ENCODE peak calls at places on chromosome 17, in four cellular contexts. One of them, this sample, is unnamed.

GRCh38 chr17:68512967-68513474 is 791 bp downstream of the PRKAR1A start:
- DNase-seq in lung: no peak
- DNase-seq in heart right ventricle: no peak
- DNase-seq in effector memory CD4-positive, alpha-beta T cell: no peak
- DNase-seq in this sample: no peak

GRCh38 chr17:37742114-37742761 is 2.6 kb downstream of the HNF1B start:
- DNase-seq in lung: no peak
- DNase-seq in heart right ventricle: no peak
- DNase-seq in effector memory CD4-positive, alpha-beta T cell: no peak
- DNase-seq in this sample: no peak

GRCh38 chr17:32801641-32802040 is 75.3 kb downstream of the MYO1D start:
- DNase-seq in lung: no peak
- DNase-seq in heart right ventricle: no peak
- DNase-seq in effector memory CD4-positive, alpha-beta T cell: no peak
- DNase-seq in this sample: no peak

GRCh38 chr17:8359769-8360168 is 16.7 kb downstream of the KRABD2 start:
- DNase-seq in lung: no peak
- DNase-seq in heart right ventricle: no peak
- DNase-seq in effector memory CD4-positive, alpha-beta T cell: no peak
- DNase-seq in this sample: no peak

GRCh38 chr17:60534613-60535157 is 8.6 kb upstream of the APPBP2 start:
- DNase-seq in lung: no peak
- DNase-seq in heart right ventricle: no peak
- DNase-seq in effector memory CD4-positive, alpha-beta T cell: no peak
- DNase-seq in this sample: no peak

GRCh38 chr17:67615011-67615561 is 102.7 kb upstream of the NOL11 start:
- DNase-seq in lung: no peak
- DNase-seq in heart right ventricle: peak
- DNase-seq in effector memory CD4-positive, alpha-beta T cell: no peak
- DNase-seq in this sample: no peak

GRCh38 chr17:5545051-5545987 is 39.0 kb downstream of the NLRP1 start:
- DNase-seq in lung: no peak
- DNase-seq in heart right ventricle: no peak
- DNase-seq in effector memory CD4-positive, alpha-beta T cell: no peak
- DNase-seq in this sample: peak

GRCh38 chr17:43701318-43701743 is 39.6 kb upstream of the MEOX1 start:
- DNase-seq in lung: no peak
- DNase-seq in heart right ventricle: no peak
- DNase-seq in effector memory CD4-positive, alpha-beta T cell: no peak
- DNase-seq in this sample: no peak

GRCh38 chr17:80270836-80271235 is 10.2 kb downstream of the RNF213 start:
- DNase-seq in lung: no peak
- DNase-seq in heart right ventricle: no peak
- DNase-seq in effector memory CD4-positive, alpha-beta T cell: peak
- DNase-seq in this sample: no peak

GRCh38 chr17:6061290-6061689 is 8.9 kb upstream of the WSCD1 start:
- DNase-seq in lung: no peak
- DNase-seq in heart right ventricle: no peak
- DNase-seq in effector memory CD4-positive, alpha-beta T cell: no peak
- DNase-seq in this sample: no peak

GRCh38 chr17:36602030-36602737 is 801 bp downstream of the MRM1 start:
- DNase-seq in lung: no peak
- DNase-seq in heart right ventricle: no peak
- DNase-seq in effector memory CD4-positive, alpha-beta T cell: no peak
- DNase-seq in this sample: no peak

GRCh38 chr17:9189870-9190269 is 168.6 kb downstream of the NTN1 start:
- DNase-seq in lung: no peak
- DNase-seq in heart right ventricle: no peak
- DNase-seq in effector memory CD4-positive, alpha-beta T cell: no peak
- DNase-seq in this sample: no peak

GRCh38 chr17:48021964-48022363 is 15.6 kb downstream of the COPZ2 start:
- DNase-seq in lung: no peak
- DNase-seq in heart right ventricle: no peak
- DNase-seq in effector memory CD4-positive, alpha-beta T cell: no peak
- DNase-seq in this sample: no peak

GRCh38 chr17:38443356-38444026 is 15.2 kb downstream of the ARHGAP23 start:
- DNase-seq in lung: no peak
- DNase-seq in heart right ventricle: no peak
- DNase-seq in effector memory CD4-positive, alpha-beta T cell: no peak
- DNase-seq in this sample: no peak

GRCh38 chr17:33493566-33493965 is 200.5 kb upstream of the ASIC2 start:
- DNase-seq in lung: no peak
- DNase-seq in heart right ventricle: no peak
- DNase-seq in effector memory CD4-positive, alpha-beta T cell: no peak
- DNase-seq in this sample: no peak

GRCh38 chr17:69597898-69598692 is 183.6 kb downstream of the MAP2K6 start:
- DNase-seq in lung: no peak
- DNase-seq in heart right ventricle: no peak
- DNase-seq in effector memory CD4-positive, alpha-beta T cell: no peak
- DNase-seq in this sample: no peak

GRCh38 chr17:28256370-28256769 is 62.6 kb upstream of the TMEM97 start:
- DNase-seq in lung: no peak
- DNase-seq in heart right ventricle: no peak
- DNase-seq in effector memory CD4-positive, alpha-beta T cell: no peak
- DNase-seq in this sample: no peak

GRCh38 chr17:28811594-28812135 is 30.9 kb downstream of the FAM222B start:
- DNase-seq in lung: no peak
- DNase-seq in heart right ventricle: no peak
- DNase-seq in effector memory CD4-positive, alpha-beta T cell: no peak
- DNase-seq in this sample: no peak

GRCh38 chr17:57675988-57676387 is 69.1 kb downstream of the CCDC182 start:
- DNase-seq in lung: peak
- DNase-seq in heart right ventricle: no peak
- DNase-seq in effector memory CD4-positive, alpha-beta T cell: no peak
- DNase-seq in this sample: no peak

GRCh38 chr17:76904116-76904515 is 35.9 kb downstream of the MGAT5B start:
- DNase-seq in lung: no peak
- DNase-seq in heart right ventricle: no peak
- DNase-seq in effector memory CD4-positive, alpha-beta T cell: no peak
- DNase-seq in this sample: no peak

GRCh38 chr17:38969281-38969680 is 2.1 kb upstream of the FBXO47 start:
- DNase-seq in lung: no peak
- DNase-seq in heart right ventricle: peak
- DNase-seq in effector memory CD4-positive, alpha-beta T cell: no peak
- DNase-seq in this sample: no peak

GRCh38 chr17:59151007-59151406 is 4.0 kb downstream of the SKA2 start:
- DNase-seq in lung: no peak
- DNase-seq in heart right ventricle: no peak
- DNase-seq in effector memory CD4-positive, alpha-beta T cell: no peak
- DNase-seq in this sample: no peak

GRCh38 chr17:38663964-38664644 is 10.7 kb downstream of the EPOP start:
- DNase-seq in lung: no peak
- DNase-seq in heart right ventricle: no peak
- DNase-seq in effector memory CD4-positive, alpha-beta T cell: no peak
- DNase-seq in this sample: no peak

GRCh38 chr17:2218426-2218825 is 85.2 kb downstream of the SMG6 start:
- DNase-seq in lung: no peak
- DNase-seq in heart right ventricle: no peak
- DNase-seq in effector memory CD4-positive, alpha-beta T cell: no peak
- DNase-seq in this sample: no peak

DNA sequence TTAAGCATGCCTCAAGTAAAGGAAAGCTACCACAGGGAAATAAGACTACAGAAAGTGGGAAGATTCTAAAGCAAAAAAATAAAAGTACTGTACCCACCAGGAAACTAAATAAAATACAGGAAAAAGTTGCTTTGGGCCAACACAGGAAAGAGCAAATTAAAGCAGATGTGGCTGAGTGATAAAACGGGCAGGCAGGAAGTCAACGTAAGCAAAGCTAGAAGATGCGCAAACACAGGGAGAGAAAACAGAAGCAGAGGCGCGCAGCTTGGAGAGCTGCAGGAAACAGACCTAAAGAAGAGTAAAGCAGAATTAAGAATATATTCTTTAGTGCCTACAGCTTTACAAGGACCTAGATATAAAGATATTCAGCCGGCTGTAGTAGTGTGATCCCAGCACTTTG is 21.7 kb downstream of the USP36 start:
- DNase-seq in lung: no peak
- DNase-seq in heart right ventricle: no peak
- DNase-seq in effector memory CD4-positive, alpha-beta T cell: peak
- DNase-seq in this sample: no peak
- H3K4me3 ChIP-seq in lung: no peak
- H3K4me3 ChIP-seq in heart right ventricle: no peak
- H3K4me3 ChIP-seq in effector memory CD4-positive, alpha-beta T cell: peak
- H3K4me3 ChIP-seq in this sample: no peak

GRCh38 chr17:10196384-10196783 is 2.0 kb downstream of the GAS7 start:
- DNase-seq in lung: no peak
- DNase-seq in heart right ventricle: no peak
- DNase-seq in effector memory CD4-positive, alpha-beta T cell: no peak
- DNase-seq in this sample: no peak
- H3K4me3 ChIP-seq in lung: no peak
- H3K4me3 ChIP-seq in heart right ventricle: peak
- H3K4me3 ChIP-seq in effector memory CD4-positive, alpha-beta T cell: no peak
- H3K4me3 ChIP-seq in this sample: peak

GRCh38 chr17:4536742-4537411 is 18.3 kb downstream of the MYBBP1A start:
- DNase-seq in lung: no peak
- DNase-seq in heart right ventricle: peak
- DNase-seq in effector memory CD4-positive, alpha-beta T cell: no peak
- DNase-seq in this sample: no peak

GRCh38 chr17:4537451-4538235 is 17.5 kb downstream of the MYBBP1A start:
- DNase-seq in lung: no peak
- DNase-seq in heart right ventricle: peak
- DNase-seq in effector memory CD4-positive, alpha-beta T cell: no peak
- DNase-seq in this sample: peak

GRCh38 chr17:4535667-4536258 is 19.4 kb downstream of the MYBBP1A start:
- DNase-seq in lung: no peak
- DNase-seq in heart right ventricle: no peak
- DNase-seq in effector memory CD4-positive, alpha-beta T cell: no peak
- DNase-seq in this sample: no peak

GRCh38 chr17:4534928-4535666 is 20.1 kb downstream of the MYBBP1A start:
- DNase-seq in lung: no peak
- DNase-seq in heart right ventricle: no peak
- DNase-seq in effector memory CD4-positive, alpha-beta T cell: no peak
- DNase-seq in this sample: peak

DNA sequence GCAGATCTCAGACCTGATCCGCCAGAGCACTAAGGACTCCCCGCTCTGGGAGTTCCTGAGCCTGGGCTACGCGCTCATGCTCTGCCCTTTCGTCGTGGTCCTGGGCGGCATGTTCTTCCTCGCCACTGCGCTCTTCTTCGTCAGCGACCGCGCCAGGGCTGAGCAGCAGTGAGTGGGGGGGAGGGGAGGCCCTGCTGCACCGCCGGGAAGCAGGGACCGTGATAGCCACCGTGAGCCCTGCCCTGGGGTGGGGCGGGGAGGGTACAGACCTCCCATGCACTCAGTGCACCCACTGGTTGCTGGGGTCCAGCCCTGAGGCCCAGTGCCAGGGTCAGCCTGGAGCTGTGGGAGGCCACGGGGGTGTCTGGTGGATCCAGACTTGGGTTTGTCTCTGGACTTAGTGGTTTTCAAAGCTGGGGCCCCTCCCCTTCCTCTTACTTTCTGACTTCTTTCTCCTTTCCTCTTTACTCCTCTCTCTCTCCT is 18.9 kb downstream of the MYBBP1A start:
- DNase-seq in lung: no peak
- DNase-seq in heart right ventricle: no peak
- DNase-seq in effector memory CD4-positive, alpha-beta T cell: no peak
- DNase-seq in this sample: no peak
- H3K4me3 ChIP-seq in lung: no peak
- H3K4me3 ChIP-seq in heart right ventricle: peak
- H3K4me3 ChIP-seq in effector memory CD4-positive, alpha-beta T cell: no peak
- H3K4me3 ChIP-seq in this sample: peak

GRCh38 chr17:50187741-50188520 is 13.5 kb downstream of the COL1A1 start:
- DNase-seq in lung: no peak
- DNase-seq in heart right ventricle: no peak
- DNase-seq in effector memory CD4-positive, alpha-beta T cell: no peak
- DNase-seq in this sample: no peak
- H3K4me3 ChIP-seq in lung: no peak
- H3K4me3 ChIP-seq in heart right ventricle: no peak
- H3K4me3 ChIP-seq in effector memory CD4-positive, alpha-beta T cell: no peak
- H3K4me3 ChIP-seq in this sample: no peak